ENCODE peak calls at places on chromosomes 3 and 15, in eight cellular contexts. H is A549; M is AG09309; Z is HT1080; O is EH; Q is body of pancreas; G is cardiac fibroblast; Y is activated naive CD4-positive, alpha-beta T cell treated with Interleukin-2 at 50 U/mL for 16 hours. B is an unnamed sample.

GRCh38 chr3:127796751-127797150 is 25.6 kb downstream of the MGLL start:
- DNase-seq in Y (no peak), H (no peak), Q (no peak), Z (no peak), M (no peak), G (no peak), O (no peak), B (no peak)

GRCh38 chr3:71006810-71007785 is 576.4 kb downstream of the FOXP1 start:
- DNase-seq in Q (peak; percentile 46), Y (no peak), M (no peak), G (peak; percentile 51), Z (peak; percentile 50), H (peak; percentile 41), O (no peak), B (no peak)

GRCh38 chr3:45191424-45191823 is 34.7 kb downstream of the TMEM158 start:
- DNase-seq in M (no peak), G (no peak), Y (no peak), H (no peak), Z (no peak), Q (no peak), O (no peak), B (no peak)

GRCh38 chr15:32687556-32687955 is 30.2 kb upstream of the GREM1 start:
- DNase-seq in G (peak; percentile 31), Y (no peak), O (peak; percentile 87), M (no peak), Q (no peak), H (peak; percentile 75), Z (peak; percentile 58), B (peak; percentile 39)

GRCh38 chr3:57673158-57673557 is 19.7 kb downstream of the DENND6A start:
- DNase-seq in Y (no peak), O (no peak), H (no peak), Q (no peak), Z (no peak), M (no peak), G (no peak), B (no peak)

GRCh38 chr15:101052031-101052620 is 133.0 kb downstream of the LRRK1 start:
- DNase-seq in G (no peak), Q (no peak), Y (no peak), M (no peak), H (no peak), O (no peak), Z (no peak), B (no peak)

GRCh38 chr15:99165956-99166689 is 61.2 kb downstream of the SYNM start:
- DNase-seq in M (no peak), H (no peak), Y (no peak), G (no peak), Q (no peak), O (no peak), Z (no peak), B (no peak)

GRCh38 chr15:74870496-74871213 is 2.5 kb downstream of the SCAMP2 start:
- DNase-seq in O (peak; percentile 60), M (no peak), H (no peak), G (no peak), Y (no peak), Q (no peak), Z (no peak), B (no peak)

GRCh38 chr15:101608182-101608581 is 44.0 kb downstream of the TM2D3 start:
- DNase-seq in O (no peak), H (no peak), G (no peak), Y (no peak), Z (no peak), M (no peak), Q (no peak), B (no peak)

GRCh38 chr15:49842331-49842730 is 221.5 kb downstream of the DTWD1 start:
- DNase-seq in Y (no peak), O (no peak), M (no peak), Q (no peak), G (no peak), H (no peak), Z (no peak), B (no peak)

GRCh38 chr15:69852482-69853275 is 245.0 kb downstream of the TLE3 start:
- DNase-seq in O (peak; percentile 91), Y (no peak), G (peak; percentile 68), H (no peak), Q (no peak), Z (peak; percentile 26), M (peak; percentile 25), B (peak; percentile 65)

GRCh38 chr3:42804831-42805821 is 836 bp upstream of the HIGD1A start:
- DNase-seq in M (no peak), Y (no peak), Z (no peak), G (peak; percentile 8), H (no peak), O (no peak), Q (no peak), B (peak; percentile 22)

GRCh38 chr3:196138464-196138863 is 56.6 kb upstream of the TFRC start:
- DNase-seq in Y (no peak), H (no peak), Z (no peak), G (peak; percentile 59), O (no peak), M (no peak), Q (no peak), B (no peak)

GRCh38 chr3:187382609-187383151 is 14.5 kb downstream of the RTP4 start:
- DNase-seq in Q (no peak), Z (no peak), M (no peak), G (peak; percentile 7), Y (no peak), H (no peak), O (no peak), B (no peak)

GRCh38 chr3:30664884-30665283 is 58.5 kb downstream of the TGFBR2 start:
- DNase-seq in M (no peak), G (no peak), H (no peak), Z (no peak), Y (no peak), Q (no peak), O (no peak), B (no peak)

GRCh38 chr3:93904568-93904967 is 69.1 kb downstream of the PROS1 start:
- DNase-seq in H (no peak), O (no peak), Z (peak; percentile 9), Y (no peak), Q (no peak), M (no peak), G (no peak), B (no peak)

GRCh38 chr3:52891615-52892081 is 5.7 kb downstream of the STIMATE start:
- DNase-seq in Q (peak; percentile 45), Z (no peak), Y (no peak), G (peak; percentile 42), O (peak; percentile 74), H (no peak), M (peak; percentile 71), B (no peak)

GRCh38 chr3:66037986-66038369 is 740 bp downstream of the MAGI1 start:
- DNase-seq in Y (no peak), G (no peak), H (no peak), Q (peak; percentile 16), O (peak; percentile 16), M (no peak), Z (peak; percentile 3), B (no peak)

GRCh38 chr15:29825205-29825604 is 2.9 kb upstream of the TJP1 start:
- DNase-seq in Q (no peak), H (no peak), Y (no peak), Z (peak; percentile 53), M (no peak), O (peak; percentile 62), G (no peak), B (no peak)

GRCh38 chr3:72490688-72491430 is 357.4 kb downstream of the SHQ1 start:
- DNase-seq in Y (no peak), M (no peak), Z (no peak), H (no peak), G (no peak), Q (peak; percentile 17), O (no peak), B (no peak)

GRCh38 chr15:75065467-75065850 is 42.1 kb downstream of the PPCDC start:
- DNase-seq in Y (no peak), G (no peak), M (no peak), H (no peak), O (no peak), Z (peak; percentile 28), Q (no peak), B (no peak)

GRCh38 chr15:85030301-85031049 is 48.8 kb downstream of the PDE8A start:
- DNase-seq in Y (no peak), Q (no peak), G (peak; percentile 39), Z (peak; percentile 77), O (peak; percentile 67), H (no peak), M (no peak), B (peak; percentile 56)

GRCh38 chr15:44010114-44010513 is 183.3 kb downstream of the WDR76 start:
- DNase-seq in O (peak; percentile 40), M (peak; percentile 24), H (no peak), Q (no peak), Z (peak; percentile 72), Y (no peak), G (peak; percentile 73), B (peak; percentile 70)

GRCh38 chr3:188574885-188575284 is 420.9 kb downstream of the LPP start:
- DNase-seq in M (no peak), Y (no peak), Q (no peak), G (no peak), H (no peak), O (peak; percentile 64), Z (no peak), B (no peak)

B was measured in astrocyte of the spinal cord.